ENCODE peak calls at places on chromosomes 2 and 18, in six cellular contexts. One of them, this sample, is unnamed.

GRCh38 chr2:205461169-205461568 is 221.1 kb upstream of the NRP2 start:
- DNase-seq in SK-N-SH: no peak
- DNase-seq in frontal cortex: no peak
- DNase-seq in CD8-positive, alpha-beta T cell: no peak
- DNase-seq in left lobe of liver: no peak
- DNase-seq in epithelial cell of esophagus: peak
- DNase-seq in this sample: no peak

GRCh38 chr2:62215306-62216064 is 19.6 kb downstream of the B3GNT2 start:
- DNase-seq in left lobe of liver: no peak
- DNase-seq in CD8-positive, alpha-beta T cell: no peak
- DNase-seq in frontal cortex: no peak
- DNase-seq in epithelial cell of esophagus: no peak
- DNase-seq in SK-N-SH: peak
- DNase-seq in this sample: no peak

GRCh38 chr2:237618449-237618848 is 8.9 kb upstream of the LRRFIP1 start:
- DNase-seq in left lobe of liver: no peak
- DNase-seq in SK-N-SH: no peak
- DNase-seq in frontal cortex: no peak
- DNase-seq in CD8-positive, alpha-beta T cell: no peak
- DNase-seq in epithelial cell of esophagus: peak
- DNase-seq in this sample: no peak

GRCh38 chr2:170165129-170165528 is 12.8 kb upstream of the MYO3B start:
- DNase-seq in left lobe of liver: no peak
- DNase-seq in epithelial cell of esophagus: peak
- DNase-seq in SK-N-SH: no peak
- DNase-seq in CD8-positive, alpha-beta T cell: no peak
- DNase-seq in frontal cortex: no peak
- DNase-seq in this sample: no peak

GRCh38 chr2:196239622-196240587 is 68.5 kb upstream of the STK17B start:
- DNase-seq in CD8-positive, alpha-beta T cell: peak
- DNase-seq in SK-N-SH: no peak
- DNase-seq in frontal cortex: no peak
- DNase-seq in epithelial cell of esophagus: peak
- DNase-seq in left lobe of liver: no peak
- DNase-seq in this sample: no peak

GRCh38 chr18:44725300-44726096 is 44.8 kb downstream of the SETBP1 start:
- DNase-seq in left lobe of liver: no peak
- DNase-seq in frontal cortex: no peak
- DNase-seq in CD8-positive, alpha-beta T cell: peak
- DNase-seq in SK-N-SH: no peak
- DNase-seq in epithelial cell of esophagus: peak
- DNase-seq in this sample: no peak

GRCh38 chr2:207828361-207829057 is 58.8 kb upstream of the FZD5 start:
- DNase-seq in frontal cortex: no peak
- DNase-seq in left lobe of liver: peak
- DNase-seq in CD8-positive, alpha-beta T cell: no peak
- DNase-seq in epithelial cell of esophagus: peak
- DNase-seq in SK-N-SH: no peak
- DNase-seq in this sample: no peak

GRCh38 chr2:239429473-239430350 is 28.9 kb upstream of the HDAC4 start:
- DNase-seq in frontal cortex: no peak
- DNase-seq in left lobe of liver: no peak
- DNase-seq in epithelial cell of esophagus: no peak
- DNase-seq in CD8-positive, alpha-beta T cell: no peak
- DNase-seq in SK-N-SH: no peak
- DNase-seq in this sample: no peak

GRCh38 chr2:174924061-174924693 is 81.0 kb downstream of the CHN1 start:
- DNase-seq in SK-N-SH: no peak
- DNase-seq in left lobe of liver: no peak
- DNase-seq in CD8-positive, alpha-beta T cell: no peak
- DNase-seq in epithelial cell of esophagus: no peak
- DNase-seq in frontal cortex: no peak
- DNase-seq in this sample: no peak

GRCh38 chr2:56369316-56369715 is 185.5 kb downstream of the CCDC85A start:
- DNase-seq in frontal cortex: no peak
- DNase-seq in epithelial cell of esophagus: no peak
- DNase-seq in CD8-positive, alpha-beta T cell: no peak
- DNase-seq in left lobe of liver: no peak
- DNase-seq in SK-N-SH: no peak
- DNase-seq in this sample: no peak

GRCh38 chr2:40746150-40746549 is 294.3 kb upstream of the SLC8A1 start:
- DNase-seq in CD8-positive, alpha-beta T cell: no peak
- DNase-seq in frontal cortex: no peak
- DNase-seq in left lobe of liver: no peak
- DNase-seq in epithelial cell of esophagus: no peak
- DNase-seq in SK-N-SH: no peak
- DNase-seq in this sample: no peak

GRCh38 chr2:128320609-128321420 is 2.1 kb upstream of the HS6ST1 start:
- DNase-seq in SK-N-SH: no peak
- DNase-seq in left lobe of liver: no peak
- DNase-seq in CD8-positive, alpha-beta T cell: peak
- DNase-seq in epithelial cell of esophagus: no peak
- DNase-seq in frontal cortex: no peak
- DNase-seq in this sample: no peak

GRCh38 chr2:113157897-113158753 is 15.6 kb upstream of the PSD4 start:
- DNase-seq in left lobe of liver: peak
- DNase-seq in SK-N-SH: no peak
- DNase-seq in frontal cortex: no peak
- DNase-seq in CD8-positive, alpha-beta T cell: no peak
- DNase-seq in epithelial cell of esophagus: peak
- DNase-seq in this sample: peak

GRCh38 chr2:65053199-65053598 is 3.0 kb upstream of the CEP68 start:
- DNase-seq in left lobe of liver: no peak
- DNase-seq in epithelial cell of esophagus: no peak
- DNase-seq in CD8-positive, alpha-beta T cell: peak
- DNase-seq in SK-N-SH: no peak
- DNase-seq in frontal cortex: no peak
- DNase-seq in this sample: no peak

GRCh38 chr2:155215037-155215707 is 516.7 kb downstream of the KCNJ3 start:
- DNase-seq in left lobe of liver: no peak
- DNase-seq in epithelial cell of esophagus: no peak
- DNase-seq in SK-N-SH: no peak
- DNase-seq in frontal cortex: no peak
- DNase-seq in CD8-positive, alpha-beta T cell: no peak
- DNase-seq in this sample: no peak

GRCh38 chr2:233085037-233085838 is 25.1 kb downstream of the INPP5D start:
- DNase-seq in left lobe of liver: peak
- DNase-seq in SK-N-SH: no peak
- DNase-seq in CD8-positive, alpha-beta T cell: no peak
- DNase-seq in frontal cortex: no peak
- DNase-seq in epithelial cell of esophagus: no peak
- DNase-seq in this sample: no peak

This sample was measured in 8988T.